ENCODE peak calls at places on chromosomes 7 and 10, in ten cellular contexts. P is OCI-LY7, Y is neuronal stem cell, E is cardiac muscle cell, S is gastrocnemius medialis, V is pancreas, A is psoas muscle, K is tibial artery, N is right lobe of liver, F is GM23248. U is an unnamed sample.
A peak's percentile ranks its signal among the peaks of the same experiment; 100 is the strongest.

GRCh38 chr7:129769866-129770808 is 158.6 kb downstream of the NRF1 start:
- DNase-seq in A (no peak), V (no peak), N (no peak), F (no peak), S (no peak), E (no peak), P (no peak), K (no peak), Y (no peak), U (no peak)

GRCh38 chr10:4953405-4953804 is 9.8 kb upstream of the AKR1C1 start:
- DNase-seq in E (no peak), S (no peak), V (no peak), N (no peak), K (no peak), F (no peak), Y (no peak), A (no peak), P (no peak), U (no peak)

GRCh38 chr10:129792864-129793263 is 171.2 kb downstream of the EBF3 start:
- DNase-seq in S (no peak), Y (no peak), K (no peak), E (no peak), A (no peak), N (no peak), V (no peak), P (no peak), F (no peak), U (no peak)

GRCh38 chr7:102849079-102849478 is 63.7 kb upstream of the LRRC17 start:
- DNase-seq in K (no peak), A (no peak), Y (no peak), S (no peak), F (peak; percentile 73), N (no peak), P (no peak), V (no peak), E (no peak), U (no peak)

GRCh38 chr7:120273476-120273975 is 551 bp downstream of the KCND2 start:
- DNase-seq in F (peak; percentile 45), N (no peak), P (no peak), E (peak; percentile 56), A (peak; percentile 40), K (no peak), V (peak; percentile 75), Y (peak; percentile 45), S (no peak), U (no peak)

GRCh38 chr10:70588852-70589570 is 13.5 kb downstream of the PRF1 start:
- DNase-seq in K (no peak), E (no peak), V (no peak), S (no peak), A (no peak), F (no peak), Y (no peak), P (no peak), N (no peak), U (no peak)

GRCh38 chr10:114697061-114697598 is 39.1 kb upstream of the ABLIM1 start:
- DNase-seq in K (no peak), A (peak; percentile 48), Y (no peak), N (no peak), E (no peak), F (peak; percentile 74), S (peak; percentile 47), P (no peak), V (no peak), U (peak; percentile 59)

GRCh38 chr10:59898125-59898835 is 8.1 kb downstream of the CCDC6 start:
- DNase-seq in A (no peak), F (no peak), V (no peak), P (no peak), E (peak; percentile 59), K (no peak), Y (no peak), N (no peak), S (no peak), U (no peak)

GRCh38 chr10:21675157-21675796 is 141.2 kb downstream of the MLLT10 start:
- DNase-seq in K (no peak), N (no peak), P (peak; percentile 40), F (peak; percentile 51), E (peak; percentile 41), A (no peak), V (no peak), Y (peak; percentile 20), S (no peak), U (no peak)

GRCh38 chr7:879706-880105 is 3.4 kb downstream of the GET4 start:
- DNase-seq in E (no peak), V (peak; percentile 15), Y (no peak), A (no peak), N (peak; percentile 42), S (no peak), K (no peak), F (no peak), P (no peak), U (no peak)

GRCh38 chr10:6667679-6668270 is 87.7 kb upstream of the PRKCQ start:
- DNase-seq in N (no peak), S (no peak), P (peak; percentile 49), Y (peak; percentile 12), V (no peak), E (peak; percentile 56), K (no peak), A (no peak), F (peak; percentile 58), U (no peak)

DNA sequence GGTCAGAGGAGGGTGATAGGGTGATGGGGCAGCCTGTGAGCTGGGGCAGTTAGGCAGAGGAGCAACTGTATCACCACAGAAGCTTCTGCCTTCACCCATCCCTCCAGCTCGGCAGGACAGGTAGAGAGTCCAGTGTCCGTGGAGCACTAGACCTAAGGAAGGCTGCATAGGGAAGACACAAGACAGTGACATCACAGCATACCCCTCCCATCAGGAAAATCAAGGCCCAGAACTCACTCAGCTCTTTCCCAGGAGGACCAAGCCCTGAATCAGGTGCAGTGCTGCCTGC is 229.5 kb upstream of the PRSS1 start:
- DNase-seq in P (no peak), V (no peak), F (no peak), N (no peak), S (no peak), Y (no peak), K (no peak), A (no peak), E (no peak), U (no peak)
- H3K4me1 ChIP-seq in P (no peaks in the 10 kb centered on the region), V (peaks cover 3% of the 10 kb centered on the region), F (no peaks in the 10 kb centered on the region), N (no peaks in the 10 kb centered on the region), S (peaks cover 9% of the 10 kb centered on the region), Y (no peaks in the 10 kb centered on the region), K (no peaks in the 10 kb centered on the region), A (no peaks in the 10 kb centered on the region), E (no peaks in the 10 kb centered on the region), U (no peaks in the 10 kb centered on the region)

GRCh38 chr7:80263321-80263720 is 128.7 kb downstream of the GNAI1 start:
- DNase-seq in S (no peak), F (peak; percentile 74), E (no peak), Y (no peak), A (no peak), V (no peak), K (no peak), P (no peak), N (no peak), U (no peak)

GRCh38 chr7:80253237-80253636 is 118.6 kb downstream of the GNAI1 start:
- DNase-seq in A (no peak), S (no peak), Y (no peak), P (no peak), N (no peak), V (no peak), E (no peak), F (no peak), K (no peak), U (no peak)

GRCh38 chr7:80253653-80254052 is 119.0 kb downstream of the GNAI1 start:
- DNase-seq in E (no peak), Y (no peak), P (no peak), A (no peak), V (no peak), N (no peak), K (no peak), S (no peak), F (no peak), U (no peak)

GRCh38 chr7:80255656-80256055 is 121.0 kb downstream of the GNAI1 start:
- DNase-seq in P (no peak), Y (no peak), S (no peak), E (no peak), A (no peak), K (no peak), N (no peak), V (no peak), F (no peak), U (no peak)

DNA sequence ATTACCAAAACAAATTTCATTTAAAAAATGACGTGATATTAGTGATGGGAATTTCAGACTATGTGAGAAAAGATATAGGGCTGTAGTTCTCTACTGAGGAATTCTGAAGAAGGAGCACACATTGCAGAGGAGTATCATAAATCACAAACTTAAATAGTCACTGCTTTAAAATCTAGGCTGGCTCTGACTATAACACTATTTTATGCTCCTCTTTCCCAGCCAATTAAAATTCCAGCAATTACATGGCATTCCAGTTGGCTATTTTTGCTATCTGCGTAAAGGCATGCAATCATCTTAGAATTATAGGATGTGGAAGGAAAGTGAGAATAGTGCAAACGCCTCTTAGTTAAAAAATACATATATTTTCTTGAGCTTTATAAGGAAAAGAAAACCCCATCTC is 123.1 kb downstream of the GNAI1 start:
- DNase-seq in S (no peak), P (no peak), V (no peak), N (no peak), K (no peak), F (no peak), A (no peak), E (no peak), Y (no peak), U (no peak)
- H3K4me1 ChIP-seq in S (no peaks in the 10 kb centered on the region), P (no peaks in the 10 kb centered on the region), V (no peaks in the 10 kb centered on the region), N (no peaks in the 10 kb centered on the region), K (no peaks in the 10 kb centered on the region), F (peaks cover 2% of the 10 kb centered on the region), A (no peaks in the 10 kb centered on the region), E (no peaks in the 10 kb centered on the region), Y (peaks cover 6% of the 10 kb centered on the region), U (no peaks in the 10 kb centered on the region)

DNA sequence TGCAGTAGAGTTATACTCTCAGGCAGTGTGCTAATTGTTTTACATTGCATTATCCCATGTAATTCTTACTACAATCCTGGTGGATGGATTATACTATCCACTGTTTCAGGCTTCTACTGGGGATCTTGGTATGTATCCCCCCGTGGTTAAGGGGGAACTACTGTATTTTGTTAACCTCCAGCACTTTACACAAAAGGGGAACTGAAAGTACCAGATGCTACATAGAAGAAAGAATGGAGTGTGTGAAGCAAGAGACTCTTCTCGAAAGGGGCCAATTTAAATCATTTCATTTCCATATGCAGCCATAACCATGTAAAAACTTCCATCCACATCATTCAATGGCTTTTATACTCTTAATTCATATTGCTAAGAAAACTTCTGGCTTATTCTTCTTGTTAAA is 69.4 kb downstream of the C1GALT1 start:
- DNase-seq in S (no peak), Y (no peak), F (no peak), A (no peak), P (peak; percentile 93), E (no peak), N (no peak), K (no peak), V (no peak), U (no peak)
- H3K4me1 ChIP-seq in S (peaks cover 3% of the 10 kb centered on the region), Y (peaks cover 3% of the 10 kb centered on the region), F (no peaks in the 10 kb centered on the region), A (peaks cover 1% of the 10 kb centered on the region), P (peaks cover 71% of the 10 kb centered on the region), E (no peaks in the 10 kb centered on the region), N (peaks cover 5% of the 10 kb centered on the region), K (no peaks in the 10 kb centered on the region), V (no peaks in the 10 kb centered on the region), U (no peaks in the 10 kb centered on the region)

DNA sequence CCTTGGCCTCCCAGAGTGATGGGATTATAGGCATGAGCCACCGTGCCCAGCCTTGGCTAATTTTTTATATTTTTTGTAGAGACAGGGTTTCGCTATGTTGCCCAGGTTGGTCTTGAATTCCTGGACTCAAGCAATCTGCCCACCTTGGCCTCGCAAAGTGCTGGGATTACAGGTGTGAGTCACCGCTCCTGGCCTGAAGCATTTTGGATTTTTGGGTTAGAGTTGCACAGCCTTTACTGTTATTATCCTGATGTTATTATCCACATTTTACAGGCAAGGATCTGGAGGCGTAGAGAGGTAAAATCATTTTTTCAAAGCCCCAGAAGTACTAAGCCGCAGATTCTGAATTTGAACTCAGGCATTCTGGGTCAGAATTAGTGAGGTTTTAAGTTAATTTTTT is 75.4 kb downstream of the TCF7L2 start:
- DNase-seq in Y (no peak), V (no peak), S (no peak), N (no peak), K (no peak), E (no peak), A (no peak), P (no peak), F (no peak), U (no peak)
- H3K4me1 ChIP-seq in Y (peaks cover 30% of the 10 kb centered on the region), V (peaks cover 26% of the 10 kb centered on the region), S (peaks cover 54% of the 10 kb centered on the region), N (peaks cover 4% of the 10 kb centered on the region), K (no peaks in the 10 kb centered on the region), E (peaks cover 43% of the 10 kb centered on the region), A (peaks cover 59% of the 10 kb centered on the region), P (no peaks in the 10 kb centered on the region), F (peaks cover 46% of the 10 kb centered on the region), U (peaks cover 21% of the 10 kb centered on the region)

U was measured in aorta.